ENCODE peak calls at places on chromosomes 6 and 20, in six cellular contexts. One of them, this sample, is unnamed.

GRCh38 chr6:169162968-169163903 is 90.4 kb downstream of the THBS2 start:
- DNase-seq in uterus: no peak
- DNase-seq in activated CD4-positive, alpha-beta T cell treated with anti-CD3 and anti-CD28 coated beads for 36 hours: peak; percentile 41
- DNase-seq in endothelial cell of umbilical vein: peak; percentile 53
- DNase-seq in endothelial cell: no peak
- DNase-seq in NCI-H1092: no peak
- DNase-seq in this sample: no peak

GRCh38 chr20:45037050-45037449 is 63.9 kb downstream of the KCNS1 start:
- DNase-seq in endothelial cell of umbilical vein: peak; percentile 69
- DNase-seq in NCI-H1092: no peak
- DNase-seq in endothelial cell: no peak
- DNase-seq in uterus: peak; percentile 66
- DNase-seq in activated CD4-positive, alpha-beta T cell treated with anti-CD3 and anti-CD28 coated beads for 36 hours: no peak
- DNase-seq in this sample: no peak

GRCh38 chr6:20906938-20907337 is 372.7 kb downstream of the CDKAL1 start:
- DNase-seq in NCI-H1092: no peak
- DNase-seq in endothelial cell: no peak
- DNase-seq in uterus: no peak
- DNase-seq in endothelial cell of umbilical vein: no peak
- DNase-seq in activated CD4-positive, alpha-beta T cell treated with anti-CD3 and anti-CD28 coated beads for 36 hours: no peak
- DNase-seq in this sample: no peak

GRCh38 chr6:125745281-125746018 is 4.0 kb upstream of the HEY2 start:
- DNase-seq in endothelial cell of umbilical vein: no peak
- DNase-seq in endothelial cell: no peak
- DNase-seq in uterus: no peak
- DNase-seq in activated CD4-positive, alpha-beta T cell treated with anti-CD3 and anti-CD28 coated beads for 36 hours: no peak
- DNase-seq in NCI-H1092: no peak
- DNase-seq in this sample: no peak

GRCh38 chr6:7249946-7250643 is 62.9 kb downstream of the SSR1 start:
- DNase-seq in endothelial cell: no peak
- DNase-seq in NCI-H1092: no peak
- DNase-seq in endothelial cell of umbilical vein: no peak
- DNase-seq in activated CD4-positive, alpha-beta T cell treated with anti-CD3 and anti-CD28 coated beads for 36 hours: no peak
- DNase-seq in uterus: no peak
- DNase-seq in this sample: no peak

GRCh38 chr6:138944412-138944811 is 43.6 kb downstream of the REPS1 start:
- DNase-seq in endothelial cell of umbilical vein: peak; percentile 31
- DNase-seq in uterus: no peak
- DNase-seq in NCI-H1092: no peak
- DNase-seq in endothelial cell: no peak
- DNase-seq in activated CD4-positive, alpha-beta T cell treated with anti-CD3 and anti-CD28 coated beads for 36 hours: peak; percentile 44
- DNase-seq in this sample: peak; percentile 62

GRCh38 chr6:112877134-112878100 is 530.3 kb downstream of the RFPL4B start:
- DNase-seq in uterus: no peak
- DNase-seq in endothelial cell of umbilical vein: peak; percentile 89
- DNase-seq in activated CD4-positive, alpha-beta T cell treated with anti-CD3 and anti-CD28 coated beads for 36 hours: no peak
- DNase-seq in NCI-H1092: no peak
- DNase-seq in endothelial cell: no peak
- DNase-seq in this sample: no peak

GRCh38 chr6:35086636-35087360 is 54.3 kb downstream of the TCP11 start:
- DNase-seq in endothelial cell: no peak
- DNase-seq in uterus: no peak
- DNase-seq in NCI-H1092: no peak
- DNase-seq in activated CD4-positive, alpha-beta T cell treated with anti-CD3 and anti-CD28 coated beads for 36 hours: no peak
- DNase-seq in endothelial cell of umbilical vein: no peak
- DNase-seq in this sample: no peak

GRCh38 chr6:25006565-25007001 is 70.8 kb upstream of the RIPOR2 start:
- DNase-seq in uterus: peak; percentile 87
- DNase-seq in endothelial cell of umbilical vein: peak; percentile 68
- DNase-seq in activated CD4-positive, alpha-beta T cell treated with anti-CD3 and anti-CD28 coated beads for 36 hours: peak; percentile 62
- DNase-seq in endothelial cell: peak; percentile 24
- DNase-seq in NCI-H1092: no peak
- DNase-seq in this sample: peak; percentile 66

GRCh38 chr6:72939029-72939428 is 286.3 kb downstream of the KHDC1L start:
- DNase-seq in activated CD4-positive, alpha-beta T cell treated with anti-CD3 and anti-CD28 coated beads for 36 hours: no peak
- DNase-seq in endothelial cell: no peak
- DNase-seq in uterus: no peak
- DNase-seq in NCI-H1092: peak; percentile 19
- DNase-seq in endothelial cell of umbilical vein: no peak
- DNase-seq in this sample: no peak

GRCh38 chr6:93142382-93142781 is 277.0 kb downstream of the EPHA7 start:
- DNase-seq in activated CD4-positive, alpha-beta T cell treated with anti-CD3 and anti-CD28 coated beads for 36 hours: no peak
- DNase-seq in endothelial cell of umbilical vein: no peak
- DNase-seq in uterus: no peak
- DNase-seq in endothelial cell: no peak
- DNase-seq in NCI-H1092: no peak
- DNase-seq in this sample: no peak

GRCh38 chr20:46939031-46939430 is 44.4 kb downstream of the EYA2 start:
- DNase-seq in endothelial cell of umbilical vein: peak; percentile 1
- DNase-seq in uterus: no peak
- DNase-seq in endothelial cell: no peak
- DNase-seq in NCI-H1092: no peak
- DNase-seq in activated CD4-positive, alpha-beta T cell treated with anti-CD3 and anti-CD28 coated beads for 36 hours: peak; percentile 7
- DNase-seq in this sample: no peak

GRCh38 chr6:167329014-167329413 is 4.1 kb downstream of the TTLL2 start:
- DNase-seq in NCI-H1092: no peak
- DNase-seq in endothelial cell: no peak
- DNase-seq in uterus: no peak
- DNase-seq in activated CD4-positive, alpha-beta T cell treated with anti-CD3 and anti-CD28 coated beads for 36 hours: peak; percentile 55
- DNase-seq in endothelial cell of umbilical vein: no peak
- DNase-seq in this sample: peak; percentile 67

GRCh38 chr20:24785141-24785924 is 163.7 kb upstream of the CST7 start:
- DNase-seq in endothelial cell: no peak
- DNase-seq in endothelial cell of umbilical vein: no peak
- DNase-seq in uterus: no peak
- DNase-seq in NCI-H1092: no peak
- DNase-seq in activated CD4-positive, alpha-beta T cell treated with anti-CD3 and anti-CD28 coated beads for 36 hours: no peak
- DNase-seq in this sample: no peak

GRCh38 chr6:30441171-30441570 is 48.1 kb upstream of the HLA-E start:
- DNase-seq in uterus: no peak
- DNase-seq in endothelial cell of umbilical vein: no peak
- DNase-seq in NCI-H1092: no peak
- DNase-seq in endothelial cell: no peak
- DNase-seq in activated CD4-positive, alpha-beta T cell treated with anti-CD3 and anti-CD28 coated beads for 36 hours: peak; percentile 31
- DNase-seq in this sample: no peak

GRCh38 chr6:85364354-85364753 is 85.5 kb upstream of the NT5E start:
- DNase-seq in endothelial cell: no peak
- DNase-seq in activated CD4-positive, alpha-beta T cell treated with anti-CD3 and anti-CD28 coated beads for 36 hours: peak; percentile 11
- DNase-seq in endothelial cell of umbilical vein: peak; percentile 40
- DNase-seq in NCI-H1092: no peak
- DNase-seq in uterus: no peak
- DNase-seq in this sample: peak; percentile 13

GRCh38 chr6:113693866-113694265 is 163.3 kb upstream of the MARCKS start:
- DNase-seq in endothelial cell: no peak
- DNase-seq in endothelial cell of umbilical vein: no peak
- DNase-seq in uterus: no peak
- DNase-seq in activated CD4-positive, alpha-beta T cell treated with anti-CD3 and anti-CD28 coated beads for 36 hours: no peak
- DNase-seq in NCI-H1092: no peak
- DNase-seq in this sample: no peak

GRCh38 chr20:54219751-54220426 is 12.0 kb downstream of the PFDN4 start:
- DNase-seq in endothelial cell of umbilical vein: peak; percentile 56
- DNase-seq in activated CD4-positive, alpha-beta T cell treated with anti-CD3 and anti-CD28 coated beads for 36 hours: no peak
- DNase-seq in NCI-H1092: peak; percentile 30
- DNase-seq in uterus: no peak
- DNase-seq in endothelial cell: no peak
- DNase-seq in this sample: no peak

GRCh38 chr20:52340036-52340634 is 148.6 kb upstream of the ZFP64 start:
- DNase-seq in activated CD4-positive, alpha-beta T cell treated with anti-CD3 and anti-CD28 coated beads for 36 hours: no peak
- DNase-seq in endothelial cell of umbilical vein: peak; percentile 21
- DNase-seq in endothelial cell: no peak
- DNase-seq in NCI-H1092: no peak
- DNase-seq in uterus: no peak
- DNase-seq in this sample: no peak

GRCh38 chr6:33313709-33314514 is at the start of gene TAPBP:
- DNase-seq in endothelial cell: peak; percentile 49
- DNase-seq in activated CD4-positive, alpha-beta T cell treated with anti-CD3 and anti-CD28 coated beads for 36 hours: peak; percentile 90
- DNase-seq in NCI-H1092: peak; percentile 2
- DNase-seq in endothelial cell of umbilical vein: peak; percentile 84
- DNase-seq in uterus: peak; percentile 63
- DNase-seq in this sample: peak; percentile 91

GRCh38 chr6:118712955-118713354 is 61.6 kb upstream of the CEP85L start:
- DNase-seq in NCI-H1092: no peak
- DNase-seq in uterus: no peak
- DNase-seq in endothelial cell: no peak
- DNase-seq in endothelial cell of umbilical vein: no peak
- DNase-seq in activated CD4-positive, alpha-beta T cell treated with anti-CD3 and anti-CD28 coated beads for 36 hours: no peak
- DNase-seq in this sample: no peak

GRCh38 chr6:99129835-99130234 is 182.1 kb upstream of the FBXL4 start:
- DNase-seq in activated CD4-positive, alpha-beta T cell treated with anti-CD3 and anti-CD28 coated beads for 36 hours: no peak
- DNase-seq in endothelial cell: no peak
- DNase-seq in NCI-H1092: no peak
- DNase-seq in uterus: no peak
- DNase-seq in endothelial cell of umbilical vein: no peak
- DNase-seq in this sample: no peak

GRCh38 chr20:48807586-48808381 is 20.0 kb downstream of the PREX1 start:
- DNase-seq in activated CD4-positive, alpha-beta T cell treated with anti-CD3 and anti-CD28 coated beads for 36 hours: no peak
- DNase-seq in NCI-H1092: no peak
- DNase-seq in endothelial cell: no peak
- DNase-seq in uterus: no peak
- DNase-seq in endothelial cell of umbilical vein: no peak
- DNase-seq in this sample: no peak

GRCh38 chr20:59745716-59746115 is 141.4 kb downstream of the PHACTR3 start:
- DNase-seq in NCI-H1092: no peak
- DNase-seq in uterus: no peak
- DNase-seq in endothelial cell: no peak
- DNase-seq in activated CD4-positive, alpha-beta T cell treated with anti-CD3 and anti-CD28 coated beads for 36 hours: no peak
- DNase-seq in endothelial cell of umbilical vein: no peak
- DNase-seq in this sample: no peak

GRCh38 chr6:88492824-88493223 is 326.7 kb upstream of the CNR1 start:
- DNase-seq in uterus: no peak
- DNase-seq in endothelial cell: no peak
- DNase-seq in activated CD4-positive, alpha-beta T cell treated with anti-CD3 and anti-CD28 coated beads for 36 hours: no peak
- DNase-seq in endothelial cell of umbilical vein: peak; percentile 41
- DNase-seq in NCI-H1092: no peak
- DNase-seq in this sample: no peak

GRCh38 chr20:31843288-31843687 is 2.1 kb downstream of the FOXS1 start:
- DNase-seq in endothelial cell: no peak
- DNase-seq in endothelial cell of umbilical vein: no peak
- DNase-seq in NCI-H1092: no peak
- DNase-seq in uterus: no peak
- DNase-seq in activated CD4-positive, alpha-beta T cell treated with anti-CD3 and anti-CD28 coated beads for 36 hours: no peak
- DNase-seq in this sample: no peak

GRCh38 chr6:44041461-44042260 is 85.6 kb downstream of the MRPL14 start:
- DNase-seq in NCI-H1092: no peak
- DNase-seq in endothelial cell of umbilical vein: peak; percentile 82
- DNase-seq in uterus: peak; percentile 91
- DNase-seq in activated CD4-positive, alpha-beta T cell treated with anti-CD3 and anti-CD28 coated beads for 36 hours: peak; percentile 31
- DNase-seq in endothelial cell: no peak
- DNase-seq in this sample: no peak

GRCh38 chr6:170114187-170114945 is 176.5 kb downstream of the DLL1 start:
- DNase-seq in uterus: no peak
- DNase-seq in endothelial cell of umbilical vein: no peak
- DNase-seq in NCI-H1092: no peak
- DNase-seq in activated CD4-positive, alpha-beta T cell treated with anti-CD3 and anti-CD28 coated beads for 36 hours: no peak
- DNase-seq in endothelial cell: no peak
- DNase-seq in this sample: no peak

GRCh38 chr20:36017034-36017951 is 48.9 kb downstream of the CNBD2 start:
- DNase-seq in NCI-H1092: no peak
- DNase-seq in uterus: peak; percentile 50
- DNase-seq in activated CD4-positive, alpha-beta T cell treated with anti-CD3 and anti-CD28 coated beads for 36 hours: no peak
- DNase-seq in endothelial cell: no peak
- DNase-seq in endothelial cell of umbilical vein: peak; percentile 94
- DNase-seq in this sample: no peak

GRCh38 chr6:167103041-167103816 is 19.7 kb upstream of the CCR6 start:
- DNase-seq in endothelial cell: no peak
- DNase-seq in endothelial cell of umbilical vein: no peak
- DNase-seq in uterus: no peak
- DNase-seq in NCI-H1092: no peak
- DNase-seq in activated CD4-positive, alpha-beta T cell treated with anti-CD3 and anti-CD28 coated beads for 36 hours: no peak
- DNase-seq in this sample: no peak

GRCh38 chr6:30013296-30013922 is 47.7 kb upstream of the POLR1H start:
- DNase-seq in NCI-H1092: no peak
- DNase-seq in activated CD4-positive, alpha-beta T cell treated with anti-CD3 and anti-CD28 coated beads for 36 hours: peak; percentile 67
- DNase-seq in endothelial cell of umbilical vein: peak; percentile 26
- DNase-seq in uterus: no peak
- DNase-seq in endothelial cell: no peak
- DNase-seq in this sample: peak; percentile 61

GRCh38 chr6:144758602-144759001 is 473.5 kb downstream of the UTRN start:
- DNase-seq in NCI-H1092: no peak
- DNase-seq in endothelial cell: no peak
- DNase-seq in uterus: no peak
- DNase-seq in activated CD4-positive, alpha-beta T cell treated with anti-CD3 and anti-CD28 coated beads for 36 hours: no peak
- DNase-seq in endothelial cell of umbilical vein: peak; percentile 30
- DNase-seq in this sample: no peak

GRCh38 chr6:46130665-46131064 is 876 bp downstream of the ENPP4 start:
- DNase-seq in activated CD4-positive, alpha-beta T cell treated with anti-CD3 and anti-CD28 coated beads for 36 hours: no peak
- DNase-seq in endothelial cell: no peak
- DNase-seq in uterus: no peak
- DNase-seq in NCI-H1092: no peak
- DNase-seq in endothelial cell of umbilical vein: peak; percentile 4
- DNase-seq in this sample: no peak

GRCh38 chr20:53028337-53029007 is 56.3 kb downstream of the TSHZ2 start:
- DNase-seq in endothelial cell of umbilical vein: no peak
- DNase-seq in NCI-H1092: no peak
- DNase-seq in uterus: no peak
- DNase-seq in endothelial cell: no peak
- DNase-seq in activated CD4-positive, alpha-beta T cell treated with anti-CD3 and anti-CD28 coated beads for 36 hours: peak; percentile 61
- DNase-seq in this sample: peak; percentile 66

GRCh38 chr6:25706314-25707014 is 48.1 kb upstream of the SLC17A4 start:
- DNase-seq in endothelial cell: no peak
- DNase-seq in uterus: no peak
- DNase-seq in endothelial cell of umbilical vein: no peak
- DNase-seq in activated CD4-positive, alpha-beta T cell treated with anti-CD3 and anti-CD28 coated beads for 36 hours: no peak
- DNase-seq in NCI-H1092: peak; percentile 17
- DNase-seq in this sample: no peak

GRCh38 chr20:1033751-1034419 is 31.8 kb upstream of the RSPO4 start:
- DNase-seq in activated CD4-positive, alpha-beta T cell treated with anti-CD3 and anti-CD28 coated beads for 36 hours: peak; percentile 42
- DNase-seq in endothelial cell of umbilical vein: no peak
- DNase-seq in uterus: no peak
- DNase-seq in endothelial cell: no peak
- DNase-seq in NCI-H1092: no peak
- DNase-seq in this sample: peak; percentile 31